ENCODE peak calls at places on chromosome 7, in four cellular contexts. F, D, S and K are unnamed samples.

GRCh38 chr7:51847461-51848134 is 531.0 kb upstream of the COBL start:
- DNase-seq in D (no peak), F (no peak), S (no peak), K (no peak)

GRCh38 chr7:5396542-5396941 is 27.1 kb downstream of the TNRC18 start:
- DNase-seq in S (no peak), F (no peak), D (peak), K (no peak)

GRCh38 chr7:69244691-69245090 is 353.6 kb upstream of the AUTS2 start:
- DNase-seq in D (no peak), F (no peak), S (no peak), K (no peak)

GRCh38 chr7:322111-322671 is 32.2 kb downstream of the FOXL3 start:
- DNase-seq in F (no peak), S (peak), D (no peak), K (peak)

GRCh38 chr7:4113271-4113670 is 568.8 kb upstream of the FOXK1 start:
- DNase-seq in S (no peak), F (no peak), D (no peak), K (no peak)

GRCh38 chr7:1666779-1667565 is 3.1 kb upstream of the ELFN1 start:
- DNase-seq in D (no peak), F (no peak), S (no peak), K (no peak)

GRCh38 chr7:138898255-138898654 is 82.9 kb downstream of the KIAA1549 start:
- DNase-seq in D (peak), S (no peak), F (no peak), K (no peak)

GRCh38 chr7:93750986-93751385 is 139.6 kb downstream of the TFPI2 start:
- DNase-seq in S (no peak), D (no peak), F (no peak), K (no peak)

GRCh38 chr7:50092579-50093411 is at the start of gene ZPBP:
- DNase-seq in F (peak), S (peak), D (peak), K (peak)

GRCh38 chr7:22296265-22296566 is 60.7 kb downstream of the RAPGEF5 start:
- DNase-seq in D (no peak), F (no peak), S (no peak), K (no peak)

GRCh38 chr7:52691257-52691656 is 344.2 kb upstream of the POM121L12 start:
- DNase-seq in D (no peak), S (no peak), F (no peak), K (no peak)

GRCh38 chr7:82678716-82679115 is 235.1 kb upstream of the CACNA2D1 start:
- DNase-seq in F (no peak), D (no peak), S (no peak), K (no peak)

GRCh38 chr7:25720427-25720826 is 431.6 kb upstream of the NFE2L3 start:
- DNase-seq in D (no peak), S (peak), F (no peak), K (peak)

GRCh38 chr7:43513236-43513635 is 69.7 kb upstream of the STK17A start:
- DNase-seq in D (no peak), F (no peak), S (no peak), K (no peak)

GRCh38 chr7:139991267-139991666 is 71.5 kb downstream of the PARP12 start:
- DNase-seq in F (peak), D (no peak), S (no peak), K (no peak)

GRCh38 chr7:42456267-42456666 is 219.3 kb upstream of the GLI3 start:
- DNase-seq in F (no peak), S (no peak), D (no peak), K (no peak)

GRCh38 chr7:151006590-151007300 is 15.9 kb downstream of the NOS3 start:
- DNase-seq in S (no peak), D (no peak), F (no peak), K (no peak)

GRCh38 chr7:29614229-29614628 is 50.6 kb downstream of the PRR15 start:
- DNase-seq in D (no peak), F (no peak), S (no peak), K (no peak)

GRCh38 chr7:108002726-108003590 is at the start of gene LAMB1:
- DNase-seq in D (no peak), F (peak), S (peak), K (peak)

GRCh38 chr7:134802762-134803161 is 23.3 kb downstream of the CALD1 start:
- DNase-seq in D (no peak), F (no peak), S (no peak), K (no peak)
- TF ChIP-seq TARDBP in D (no peak), F (no peak), S (no peak), K (no peak)

GRCh38 chr7:53768191-53768590 is 732.8 kb downstream of the POM121L12 start:
- DNase-seq in S (no peak), D (no peak), F (no peak), K (no peak)
- TF ChIP-seq TARDBP in S (no peak), D (no peak), F (no peak), K (no peak)

DNA sequence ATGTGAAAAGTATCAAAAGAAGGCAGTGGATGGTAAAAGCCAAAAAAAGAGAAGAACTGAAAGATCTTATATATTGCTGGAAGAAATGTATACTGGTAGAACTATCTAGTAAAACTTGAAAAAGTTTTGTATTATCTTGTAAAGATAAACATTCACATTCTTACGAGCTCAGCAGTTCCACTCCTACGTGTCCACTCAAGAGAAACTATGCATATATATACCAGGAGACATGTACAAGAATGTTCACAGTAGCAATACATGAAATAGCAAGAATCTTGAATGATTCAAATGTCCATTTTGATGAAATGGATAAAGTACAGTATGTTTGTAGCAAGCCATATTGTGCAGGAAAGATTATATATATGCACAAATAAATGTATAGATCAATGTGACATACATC is 155.0 kb downstream of the RNF133 start:
- DNase-seq in D (no peak), F (no peak), S (no peak), K (no peak)
- TF ChIP-seq TARDBP in D (no peak), F (no peak), S (no peak), K (no peak)

DNA sequence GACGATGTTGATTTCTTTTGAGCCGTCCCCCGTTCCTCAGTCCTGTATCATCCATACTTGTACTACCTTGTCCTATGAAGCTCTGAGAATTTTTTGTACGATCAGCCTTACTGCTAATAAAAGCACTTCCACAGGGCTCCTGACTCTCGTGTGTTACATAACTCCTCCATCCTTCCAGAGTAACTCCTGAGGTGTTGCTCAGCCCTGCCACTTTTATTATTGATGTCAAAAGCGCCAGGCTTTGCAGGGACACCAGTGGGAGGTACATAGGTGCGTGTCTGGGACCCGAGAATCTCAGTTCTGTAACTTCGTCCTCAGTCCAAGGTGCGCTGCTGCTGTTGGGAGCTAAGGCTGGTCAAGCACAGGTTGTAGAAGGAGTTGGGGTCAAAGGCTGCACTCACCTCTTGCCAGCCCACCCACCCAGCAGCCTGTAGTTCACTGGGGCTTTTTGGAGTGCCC is 957 bp downstream of the UFSP1 start:
- DNase-seq in D (no peak), S (no peak), F (no peak), K (no peak)
- TF ChIP-seq TARDBP in D (no peak), S (no peak), F (no peak), K (no peak)

GRCh38 chr7:48031111-48031510 is 2.2 kb upstream of the SUN3 start:
- DNase-seq in D (no peak), S (no peak), F (no peak), K (no peak)
- TF ChIP-seq TARDBP in D (no peak), S (no peak), F (no peak), K (no peak)

GRCh38 chr7:16780586-16780985 is 24.2 kb downstream of the AGR2 start:
- DNase-seq in S (no peak), D (no peak), F (no peak), K (no peak)

GRCh38 chr7:16785846-16786245 is 19.0 kb downstream of the AGR2 start:
- DNase-seq in D (no peak), F (no peak), S (no peak), K (no peak)

GRCh38 chr7:16786257-16786656 is 18.5 kb downstream of the AGR2 start:
- DNase-seq in D (no peak), F (no peak), S (no peak), K (no peak)

GRCh38 chr7:16787141-16787540 is 17.7 kb downstream of the AGR2 start:
- DNase-seq in F (no peak), D (no peak), S (no peak), K (no peak)

DNA sequence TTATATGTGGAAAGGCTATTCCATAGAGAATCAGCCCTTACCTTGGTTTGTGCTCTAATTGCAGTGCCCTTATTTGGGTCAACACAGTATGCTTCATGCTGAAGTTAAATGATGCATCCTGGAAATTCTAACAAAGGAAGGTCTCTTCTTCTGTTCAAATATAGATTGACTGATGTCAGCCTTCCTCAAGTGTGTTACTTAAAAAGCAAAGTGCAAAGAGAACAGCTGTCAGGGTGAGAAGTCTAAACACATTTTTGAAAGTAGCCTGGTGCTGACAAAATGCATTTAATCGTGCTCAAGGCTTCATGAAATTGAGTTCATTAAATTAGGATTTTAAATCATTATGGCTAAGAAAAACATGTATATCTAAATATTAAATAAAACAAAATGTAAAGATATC is 19.5 kb downstream of the AGR2 start:
- DNase-seq in D (no peak), S (no peak), F (no peak), K (no peak)
- TF ChIP-seq TARDBP in D (no peak), S (no peak), F (no peak), K (no peak)